ENCODE peak calls at places on chromosomes 11 and 22, in six cellular contexts. Q is HCT116, P is HepG2, R is K562, O is GM12878, U is H1. G is an unnamed sample.

GRCh38 chr22:29212738-29213137 is 7.0 kb downstream of the EMID1 start:
- DNase-seq in Q (no peak), P (no peak), R (no peak), O (no peak), U (no peak), G (no peak)

GRCh38 chr11:66674964-66675602 is 2.6 kb downstream of the RBM4B start:
- DNase-seq in Q (no peak), P (no peak), R (no peak), O (no peak), U (no peak), G (no peak)

GRCh38 chr11:112273066-112273465 is 12.4 kb upstream of the PLET1 start:
- DNase-seq in Q (no peak), P (no peak), R (no peak), O (no peak), U (no peak), G (no peak)

GRCh38 chr11:42239102-42239501 is 779.6 kb upstream of the LRRC4C start:
- DNase-seq in Q (no peak), P (no peak), R (no peak), O (no peak), U (no peak), G (no peak)

GRCh38 chr22:30208631-30209603 is 37.6 kb downstream of the LIF start:
- DNase-seq in Q (no peak), P (peak), R (peak), O (no peak), U (no peak), G (no peak)

GRCh38 chr11:116136987-116137674 is 632.9 kb upstream of the CADM1 start:
- DNase-seq in Q (no peak), P (no peak), R (no peak), O (no peak), U (peak), G (no peak)

GRCh38 chr11:19924321-19925115 is 211.9 kb downstream of the NAV2 start:
- DNase-seq in Q (no peak), P (no peak), R (no peak), O (no peak), U (no peak), G (no peak)

GRCh38 chr22:22681221-22681739 is 36.9 kb downstream of the GGTLC2 start:
- DNase-seq in Q (no peak), P (no peak), R (no peak), O (no peak), U (no peak), G (no peak)

GRCh38 chr11:46036969-46037368 is 84.3 kb downstream of the PHF21A start:
- DNase-seq in Q (no peak), P (no peak), R (no peak), O (no peak), U (no peak), G (no peak)

GRCh38 chr11:69923641-69924307 is 104.6 kb upstream of the FGF3 start:
- DNase-seq in Q (no peak), P (no peak), R (no peak), O (no peak), U (no peak), G (no peak)

GRCh38 chr11:6746086-6746618 is 25.6 kb downstream of the OR2AG2 start:
- DNase-seq in Q (no peak), P (no peak), R (no peak), O (peak), U (no peak), G (no peak)

GRCh38 chr11:134181707-134182106 is 42.1 kb downstream of the NCAPD3 start:
- DNase-seq in Q (no peak), P (no peak), R (no peak), O (no peak), U (no peak), G (no peak)

GRCh38 chr11:70066136-70066520 is 12.0 kb upstream of the ANO1 start:
- DNase-seq in Q (no peak), P (no peak), R (no peak), O (no peak), U (peak), G (no peak)

GRCh38 chr11:96267490-96268010 is 75.4 kb downstream of the MAML2 start:
- DNase-seq in Q (no peak), P (no peak), R (no peak), O (peak), U (no peak), G (no peak)

GRCh38 chr22:44814266-44815098 is 62.1 kb downstream of the ARHGAP8 start:
- DNase-seq in Q (no peak), P (no peak), R (no peak), O (no peak), U (no peak), G (no peak)

GRCh38 chr22:19037282-19038163 is 84.7 kb downstream of the DGCR2 start:
- DNase-seq in Q (no peak), P (no peak), R (no peak), O (no peak), U (no peak), G (no peak)

GRCh38 chr11:121899534-121899933 is 216.5 kb downstream of the BLID start:
- DNase-seq in Q (no peak), P (no peak), R (no peak), O (no peak), U (no peak), G (no peak)

GRCh38 chr11:63916837-63917684 is at the start of gene RCOR2:
- DNase-seq in Q (no peak), P (peak), R (peak), O (no peak), U (peak), G (peak)

GRCh38 chr11:65180877-65181568 is 705 bp upstream of the CAPN1 start:
- DNase-seq in Q (peak), P (peak), R (peak), O (peak), U (peak), G (peak)

GRCh38 chr11:2209900-2210321 is 38.3 kb upstream of the TH start:
- DNase-seq in Q (no peak), P (no peak), R (no peak), O (no peak), U (peak), G (no peak)

GRCh38 chr11:83097671-83098070 is 26.0 kb upstream of the RAB30 start:
- DNase-seq in Q (no peak), P (no peak), R (no peak), O (no peak), U (no peak), G (no peak)

GRCh38 chr11:125371451-125371935 is 124.6 kb downstream of the FEZ1 start:
- DNase-seq in Q (no peak), P (no peak), R (no peak), O (no peak), U (peak), G (peak)

GRCh38 chr11:27720277-27720830 is 20.1 kb upstream of the BDNF start:
- DNase-seq in Q (no peak), P (no peak), R (peak), O (no peak), U (peak), G (no peak)

GRCh38 chr11:128269466-128269865 is 317.9 kb downstream of the ETS1 start:
- DNase-seq in Q (no peak), P (no peak), R (no peak), O (no peak), U (no peak), G (no peak)

GRCh38 chr11:131580466-131580865 is 210.1 kb downstream of the NTM start:
- DNase-seq in Q (no peak), P (no peak), R (no peak), O (no peak), U (no peak), G (no peak)

GRCh38 chr22:36374603-36375024 is 13.2 kb downstream of the MYH9 start:
- DNase-seq in Q (peak), P (no peak), R (no peak), O (no peak), U (no peak), G (no peak)

GRCh38 chr22:45805413-45805812 is 133.8 kb downstream of the ATXN10 start:
- DNase-seq in Q (no peak), P (no peak), R (no peak), O (no peak), U (no peak), G (no peak)

GRCh38 chr22:39997939-39998726 is 3.4 kb downstream of the FAM83F start:
- DNase-seq in Q (no peak), P (no peak), R (no peak), O (no peak), U (peak), G (peak)

GRCh38 chr22:19108807-19109197 is 13.4 kb downstream of the DGCR2 start:
- DNase-seq in Q (no peak), P (no peak), R (no peak), O (no peak), U (no peak), G (no peak)

GRCh38 chr11:95891423-95892177 is 32.3 kb downstream of the MTMR2 start:
- DNase-seq in Q (no peak), P (no peak), R (no peak), O (no peak), U (no peak), G (no peak)

GRCh38 chr22:43185860-43186261 is 1.1 kb downstream of the TTLL12 start:
- DNase-seq in Q (peak), P (peak), R (no peak), O (no peak), U (no peak), G (no peak)

GRCh38 chr11:67282876-67283371 is 6.2 kb upstream of the ANKRD13D start:
- DNase-seq in Q (no peak), P (no peak), R (no peak), O (no peak), U (no peak), G (no peak)

GRCh38 chr11:113796663-113797259 is 17.2 kb downstream of the CLDN25 start:
- DNase-seq in Q (peak), P (peak), R (peak), O (no peak), U (no peak), G (peak)

GRCh38 chr22:44316393-44317162 is 3.8 kb upstream of the SHISAL1 start:
- DNase-seq in Q (no peak), P (no peak), R (no peak), O (no peak), U (no peak), G (no peak)

GRCh38 chr11:72574046-72574445 is 100.2 kb downstream of the PDE2A start:
- DNase-seq in Q (no peak), P (no peak), R (no peak), O (no peak), U (no peak), G (no peak)

GRCh38 chr11:10329935-10330334 is 25.1 kb downstream of the ADM start:
- DNase-seq in Q (no peak), P (no peak), R (no peak), O (no peak), U (no peak), G (no peak)

GRCh38 chr22:50218996-50219727 is 18.4 kb downstream of the SELENOO start:
- DNase-seq in Q (peak), P (peak), R (peak), O (no peak), U (peak), G (no peak)

GRCh38 chr11:27158763-27159679 is 118.4 kb downstream of the BBOX1 start:
- DNase-seq in Q (peak), P (peak), R (peak), O (no peak), U (no peak), G (peak)

DNA sequence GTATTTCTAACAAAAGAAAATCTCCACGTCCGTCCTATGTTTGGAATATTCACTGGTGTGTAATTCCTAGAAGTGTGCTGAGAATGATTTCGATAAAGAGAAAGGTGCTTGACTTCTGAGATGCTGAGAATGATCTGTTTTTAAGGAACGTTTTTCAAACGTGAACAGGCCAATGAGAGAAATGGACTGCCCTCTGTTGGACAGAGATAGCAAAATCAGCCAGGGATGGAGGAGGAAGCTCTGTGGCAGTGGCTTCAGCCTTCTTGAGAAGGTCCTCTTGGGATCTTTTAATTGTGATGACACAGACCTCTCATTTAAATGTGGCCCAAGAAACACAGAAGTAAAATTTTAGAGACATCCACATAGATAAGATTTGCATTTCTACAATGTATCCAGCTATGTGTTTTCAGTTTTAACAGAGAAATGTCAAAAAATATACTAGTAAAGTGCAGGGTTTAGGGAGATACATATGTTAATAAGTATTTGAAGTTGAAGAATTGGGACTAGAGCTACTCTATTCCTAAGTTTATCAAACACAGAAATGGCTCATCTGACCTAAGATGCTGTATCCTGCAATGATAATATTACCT is 84.0 kb upstream of the RCN1 start:
- DNase-seq in Q (peak), P (peak), R (peak), O (peak), U (no peak), G (peak)
- H3K4me3 ChIP-seq in Q (no peak), P (no peak), R (no peak), O (no peak), U (no peak), G (no peak)

GRCh38 chr11:81963018-81963417 is 770.6 kb downstream of the FAM181B start:
- DNase-seq in Q (no peak), P (peak), R (peak), O (no peak), U (no peak), G (no peak)
- H3K9ac ChIP-seq in Q (no peak), P (no peak), R (no peak), O (no peak), U (no peak), G (no peak)

GRCh38 chr22:35345808-35346505 is 34.9 kb upstream of the HMOX1 start:
- DNase-seq in Q (no peak), P (no peak), R (no peak), O (no peak), U (no peak), G (no peak)
- TF ChIP-seq ZNF274 in Q (no peak), P (no peak), R (no peak), O (no peak), U (no peak), G (no peak)

GRCh38 chr11:110428956-110429613 is 663 bp upstream of the FDX1 start:
- DNase-seq in Q (no peak), P (no peak), R (no peak), O (no peak), U (no peak), G (no peak)
- H3K4me3 ChIP-seq in Q (peak), P (peak), R (peak), O (peak), U (peak), G (peak)

DNA sequence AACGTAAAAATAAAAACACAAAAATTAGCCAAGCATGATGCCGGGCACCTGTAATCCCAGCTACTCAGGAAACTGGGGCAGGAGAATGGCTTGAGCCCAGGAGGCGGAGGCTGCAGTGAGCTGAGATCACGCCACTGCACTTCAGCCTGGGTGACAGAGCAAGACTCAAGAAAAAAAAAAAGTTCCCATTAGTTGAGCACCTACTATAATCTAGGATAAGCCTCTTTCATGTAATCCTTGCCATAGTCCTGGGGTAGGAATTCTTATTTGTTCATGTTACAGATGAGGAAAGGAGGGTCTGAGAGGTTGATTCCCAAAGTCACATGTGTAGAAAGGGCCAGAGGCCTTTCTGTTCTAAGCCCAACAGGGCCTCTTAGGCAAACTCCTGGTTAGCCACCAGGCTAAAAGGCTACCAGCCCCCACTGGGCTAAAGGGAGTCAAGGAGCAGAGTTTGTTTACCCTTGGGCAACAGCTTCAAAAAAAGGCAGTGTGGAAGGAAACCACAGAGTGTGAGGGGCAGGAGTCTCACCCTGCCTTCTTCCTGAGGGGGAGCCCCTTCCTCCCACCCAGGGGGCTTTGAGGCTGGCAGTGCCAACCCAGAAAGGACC is 21.6 kb upstream of the CSNK1E start:
- DNase-seq in Q (no peak), P (no peak), R (no peak), O (no peak), U (no peak), G (no peak)
- H3K9ac ChIP-seq in Q (no peak), P (no peak), R (no peak), O (no peak), U (no peak), G (no peak)

DNA sequence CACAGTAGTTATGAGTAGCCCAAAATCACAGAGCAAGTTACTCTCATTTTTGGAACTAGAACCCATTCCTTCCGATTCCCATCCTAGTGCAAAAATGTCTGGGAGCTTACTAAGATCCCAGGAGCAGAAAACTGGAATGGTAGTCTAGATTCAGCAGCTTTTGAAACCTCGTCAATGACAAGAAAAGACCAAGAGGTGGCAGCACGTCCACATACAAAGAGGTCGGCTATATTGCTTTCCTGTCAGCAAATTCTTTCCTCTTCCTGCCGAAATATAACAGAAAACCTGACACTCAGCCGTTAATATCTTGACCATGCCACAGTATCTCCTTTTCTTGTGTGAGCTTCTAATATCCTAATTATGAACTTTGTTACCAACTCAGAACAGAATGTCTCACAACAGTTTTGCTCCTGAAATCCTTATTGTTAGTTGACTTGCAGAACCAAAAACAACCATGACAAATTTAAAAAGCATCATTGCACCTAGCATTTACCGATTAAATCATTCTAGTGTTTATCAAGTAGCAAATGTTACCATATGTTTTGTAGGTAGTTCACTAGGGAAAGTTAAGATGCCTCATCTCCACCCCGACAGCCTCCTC is 92.8 kb upstream of the OR9G4 start:
- DNase-seq in Q (peak), P (peak), R (peak), O (peak), U (peak), G (peak)
- TF ChIP-seq ZNF274 in Q (no peak), P (no peak), R (no peak), O (no peak), U (no peak), G (no peak)

DNA sequence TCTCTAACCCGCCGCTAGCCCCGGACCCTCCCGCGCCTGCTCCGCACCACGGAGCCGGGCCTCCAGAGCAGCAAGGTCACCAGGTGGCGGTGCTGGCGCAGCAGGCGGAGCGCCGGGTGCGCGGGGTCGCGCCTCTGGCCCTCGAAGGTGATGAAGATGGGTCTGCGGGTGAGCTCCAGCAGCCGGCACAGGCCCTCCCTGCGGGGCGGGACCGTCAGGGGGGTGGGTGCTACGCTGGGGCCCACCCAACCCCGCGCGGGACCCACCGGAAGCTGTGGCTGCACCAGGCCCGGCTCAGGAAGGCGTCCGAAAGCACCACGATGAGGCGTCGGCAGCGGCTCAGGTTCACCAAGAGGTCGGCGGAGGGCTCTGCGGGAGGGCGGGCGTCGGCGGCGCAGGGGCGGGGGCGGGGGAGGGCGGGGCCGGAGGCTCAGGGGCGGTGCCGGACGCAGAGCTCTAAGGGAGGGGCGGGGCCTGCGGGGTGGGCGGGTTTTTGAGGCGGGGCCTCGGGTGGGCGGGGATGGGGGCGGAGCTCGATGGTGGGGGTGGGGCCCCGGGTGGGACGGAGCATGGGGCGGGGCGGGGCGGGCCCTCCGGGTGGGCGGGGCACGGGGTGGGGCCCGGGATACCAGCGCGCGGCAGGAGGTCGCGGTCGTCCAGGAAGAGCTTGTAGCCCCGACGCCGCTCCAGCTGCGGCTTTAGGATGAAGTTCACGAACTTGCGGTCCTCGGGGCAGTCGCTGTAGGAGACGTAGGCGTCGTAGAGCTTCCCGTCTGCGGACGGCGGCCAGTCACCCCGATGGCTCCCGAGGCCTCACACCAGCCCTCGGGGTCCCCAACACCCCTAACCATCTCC is 7.8 kb downstream of the SIGIRR start:
- DNase-seq in Q (peak), P (no peak), R (peak), O (peak), U (peak), G (peak)
- H3K4me3 ChIP-seq in Q (peak), P (no peak), R (peak), O (peak), U (peak), G (peak)

G was measured in NT2/D1.